ENCODE peak calls at places on chromosomes 11 and 22, in five cellular contexts. D is naive thymus-derived CD4-positive, alpha-beta T cell; Z is cardiac muscle cell; M is GM12865; W is HAP-1. J is an unnamed sample.

GRCh38 chr11:19079643-19080440 is 19.3 kb upstream of the MRGPRX2 start:
- DNase-seq in Z (peak; percentile 89), W (no peak), D (no peak), M (no peak), J (no peak)

GRCh38 chr11:61787928-61788491 is 4.4 kb downstream of the TMEM258 start:
- DNase-seq in W (peak; percentile 59), M (peak; percentile 42), D (no peak), Z (peak; percentile 88), J (no peak)

GRCh38 chr22:46763051-46763705 is 728 bp downstream of the TBC1D22A start:
- DNase-seq in Z (peak; percentile 56), D (no peak), M (peak; percentile 92), W (no peak), J (peak; percentile 50)

GRCh38 chr22:20241579-20242392 is 26.3 kb downstream of the RTN4R start:
- DNase-seq in M (no peak), Z (no peak), W (no peak), D (no peak), J (no peak)

GRCh38 chr11:2800655-2801531 is 84.7 kb downstream of the CDKN1C start:
- DNase-seq in D (no peak), W (no peak), M (no peak), Z (no peak), J (no peak)

GRCh38 chr11:11230802-11231562 is 122.1 kb downstream of the CSNK2A3 start:
- DNase-seq in M (peak; percentile 57), Z (no peak), D (no peak), W (peak; percentile 69), J (peak; percentile 19)

GRCh38 chr22:29032584-29032983 is 29.0 kb downstream of the C22orf31 start:
- DNase-seq in Z (no peak), M (no peak), D (no peak), W (no peak), J (no peak)

GRCh38 chr22:20246368-20247009 is 21.6 kb downstream of the RTN4R start:
- DNase-seq in Z (no peak), W (no peak), M (no peak), D (no peak), J (no peak)

GRCh38 chr11:16280256-16280682 is 76.1 kb downstream of the SOX6 start:
- DNase-seq in D (no peak), M (peak; percentile 6), W (peak; percentile 82), Z (no peak), J (no peak)

GRCh38 chr22:29312218-29313125 is 3.0 kb downstream of the RASL10A start:
- DNase-seq in M (no peak), Z (no peak), D (no peak), W (no peak), J (no peak)

GRCh38 chr22:28018461-28018927 is 99.4 kb upstream of the PITPNB start:
- DNase-seq in W (peak; percentile 2), D (no peak), M (no peak), Z (no peak), J (no peak)

GRCh38 chr11:9313648-9314290 is 624 bp downstream of the TMEM41B start:
- DNase-seq in Z (peak; percentile 27), W (peak; percentile 29), M (peak; percentile 48), D (no peak), J (peak; percentile 3)

GRCh38 chr11:107898270-107898669 is 30.0 kb upstream of the RAB39A start:
- DNase-seq in Z (peak; percentile 72), M (peak; percentile 58), W (no peak), D (peak; percentile 3), J (peak; percentile 9)

GRCh38 chr22:40829131-40829530 is 10.0 kb upstream of the SLC25A17 start:
- DNase-seq in M (no peak), D (no peak), Z (no peak), W (no peak), J (no peak)

GRCh38 chr11:2529636-2530035 is 84.8 kb downstream of the KCNQ1 start:
- DNase-seq in D (no peak), Z (no peak), M (no peak), W (no peak), J (no peak)

GRCh38 chr11:109085708-109086373 is 336.1 kb upstream of the C11orf87 start:
- DNase-seq in M (no peak), Z (peak; percentile 79), W (no peak), D (no peak), J (no peak)

GRCh38 chr11:120231963-120232362 is 8.0 kb upstream of the POU2F3 start:
- DNase-seq in Z (no peak), D (no peak), M (no peak), W (no peak), J (no peak)

GRCh38 chr11:58919561-58919960 is 19.7 kb upstream of the GLYATL1 start:
- DNase-seq in W (no peak), Z (no peak), M (no peak), D (no peak), J (no peak)

GRCh38 chr11:111772535-111772934 is 6.3 kb upstream of the PPP2R1B start:
- DNase-seq in W (no peak), M (no peak), D (no peak), Z (no peak), J (no peak)

GRCh38 chr11:76237914-76238313 is 31.6 kb upstream of the WNT11 start:
- DNase-seq in M (peak; percentile 18), W (peak; percentile 43), D (no peak), Z (no peak), J (no peak)

GRCh38 chr11:113274708-113275582 is 39.4 kb upstream of the TTC12 start:
- DNase-seq in Z (peak; percentile 14), D (no peak), W (no peak), M (no peak), J (no peak)

GRCh38 chr22:43272301-43272700 is 70.9 kb downstream of the SCUBE1 start:
- DNase-seq in M (no peak), Z (peak; percentile 21), W (no peak), D (no peak), J (no peak)

GRCh38 chr11:112780351-112781043 is 180.7 kb upstream of the NCAM1 start:
- DNase-seq in W (no peak), Z (peak; percentile 82), M (no peak), D (no peak), J (no peak)

GRCh38 chr11:119066481-119066880 is 1.1 kb upstream of the VPS11 start:
- DNase-seq in W (no peak), Z (no peak), M (no peak), D (no peak), J (no peak)
- H3K4me3 ChIP-seq in W (peak overlapping the region; percentile 81), Z (peak overlapping the region; percentile 88), M (peak overlapping the region; percentile 100), D (peak overlapping the region; percentile 93), J (no peak overlapping the region)

DNA sequence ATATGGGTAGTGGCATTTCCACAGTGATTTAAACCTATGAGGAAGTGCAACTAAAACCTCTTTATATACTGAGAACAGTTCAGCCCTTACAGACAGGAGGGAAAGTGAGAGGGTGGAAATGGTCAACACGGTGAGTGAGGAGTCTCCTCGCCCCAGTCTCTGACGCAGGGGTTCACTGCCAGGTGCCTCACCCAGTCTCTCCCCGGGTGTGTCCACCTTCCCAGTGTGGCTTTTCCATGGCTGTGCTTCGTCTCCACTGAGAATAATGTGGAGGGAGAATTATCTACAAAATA is 116.6 kb upstream of the TOP3B start:
- DNase-seq in Z (no peak), D (no peak), W (no peak), M (peak; percentile 43), J (no peak)
- H3K4me3 ChIP-seq in Z (no peak overlapping the region), D (no peak overlapping the region), W (no peak overlapping the region), M (no peak overlapping the region), J (no peak overlapping the region)

DNA sequence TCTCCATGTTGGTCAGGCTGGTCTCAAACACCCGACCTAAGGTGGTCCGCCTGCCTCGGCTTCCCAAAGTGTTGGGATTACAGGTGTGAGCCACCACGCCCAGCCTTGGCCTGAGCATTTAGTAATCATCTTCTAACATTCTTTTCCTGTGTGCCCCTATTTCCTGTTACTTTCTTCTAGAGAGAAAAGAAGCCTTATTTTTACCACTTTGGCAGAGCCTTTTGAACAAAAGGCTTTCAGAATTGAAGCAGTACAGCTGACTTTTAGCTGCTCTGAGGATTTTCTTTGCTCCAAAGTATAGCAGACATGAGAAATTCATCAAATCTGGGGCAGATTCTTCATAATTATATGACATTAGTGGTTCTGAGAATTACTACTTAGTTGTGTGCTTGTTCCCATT is 13.4 kb downstream of the MORC2 start:
- DNase-seq in D (peak; percentile 29), Z (no peak), W (no peak), M (no peak), J (no peak)
- H3K4me3 ChIP-seq in D (no peak overlapping the region), Z (no peak overlapping the region), W (no peak overlapping the region), M (no peak overlapping the region), J (no peak overlapping the region)

DNA sequence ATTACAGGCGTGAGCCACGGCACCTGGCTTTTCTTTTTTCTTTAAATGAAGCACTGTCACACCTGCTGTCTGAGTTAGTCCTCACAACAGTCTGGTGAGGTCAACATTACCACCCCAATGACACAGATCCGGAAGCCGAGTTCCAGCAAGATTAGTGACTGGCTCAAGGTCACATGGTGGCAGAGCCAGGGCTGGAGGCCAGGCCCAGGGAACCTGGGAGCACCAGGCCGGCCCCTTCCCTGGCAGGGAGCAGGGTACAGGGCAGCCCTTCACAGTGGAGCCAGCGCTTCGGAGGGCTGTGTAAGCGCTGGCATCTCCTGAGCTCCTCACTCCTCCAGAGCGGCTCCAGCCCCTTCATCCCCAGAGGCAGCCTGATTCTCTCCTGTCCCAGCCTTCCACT is 118.7 kb downstream of the ST3GAL4 start:
- DNase-seq in Z (no peak), D (no peak), M (no peak), W (no peak), J (no peak)
- H3K4me3 ChIP-seq in Z (no peak overlapping the region), D (no peak overlapping the region), M (no peak overlapping the region), W (no peak overlapping the region), J (no peak overlapping the region)

GRCh38 chr11:70240337-70240736 is 30.2 kb upstream of the PPFIA1 start:
- DNase-seq in Z (no peak), W (no peak), M (no peak), D (no peak), J (no peak)
- H3K4me3 ChIP-seq in Z (no peak overlapping the region), W (no peak overlapping the region), M (no peak overlapping the region), D (no peak overlapping the region), J (no peak overlapping the region)

GRCh38 chr11:69157822-69158231 is 2.1 kb downstream of the SMIM38 start:
- DNase-seq in W (no peak), M (no peak), D (no peak), Z (no peak), J (no peak)
- H3K4me3 ChIP-seq in W (no peak overlapping the region), M (peak overlapping the region; percentile 63), D (no peak overlapping the region), Z (no peak overlapping the region), J (no peak overlapping the region)

GRCh38 chr22:32204856-32205722 is at the start of gene RFPL2:
- DNase-seq in Z (peak; percentile 15), M (no peak), D (peak; percentile 79), W (no peak), J (peak; percentile 26)
- H3K4me3 ChIP-seq in Z (peak within 1 kb of the TSS; percentile 34), M (no peak within 1 kb of the TSS), D (peak within 1 kb of the TSS; percentile 41), W (no peak within 1 kb of the TSS), J (no peak within 1 kb of the TSS)